ENCODE peak calls at places on chromosome 17, in eight cellular contexts. J, K, U, F, L, D, G and W are unnamed samples.
A peak's percentile ranks its signal among the peaks of the same experiment; 100 is the strongest.

GRCh38 chr17:76515291-76515949 is 14.2 kb upstream of the RHBDF2 start:
- DNase-seq in J (no peak), K (peak; percentile 93), U (no peak), F (peak; percentile 69), L (no peak), D (peak; percentile 94), G (no peak), W (peak; percentile 86)

GRCh38 chr17:73262676-73263642 is 1.3 kb upstream of the CPSF4L start:
- DNase-seq in J (no peak), K (peak; percentile 54), U (no peak), F (no peak), L (no peak), D (no peak), G (no peak), W (no peak)

GRCh38 chr17:63178530-63178929 is 212.5 kb downstream of the TANC2 start:
- DNase-seq in J (no peak), K (no peak), U (no peak), F (no peak), L (no peak), D (no peak), G (no peak), W (no peak)

GRCh38 chr17:15436399-15437369 is 30.7 kb downstream of the CDRT4 start:
- DNase-seq in J (no peak), K (peak; percentile 91), U (peak; percentile 9), F (no peak), L (peak; percentile 57), D (peak; percentile 78), G (no peak), W (no peak)

GRCh38 chr17:16419929-16420271 is 4.5 kb downstream of the TRPV2 start:
- DNase-seq in J (no peak), K (no peak), U (no peak), F (no peak), L (no peak), D (peak; percentile 55), G (peak; percentile 63), W (peak; percentile 36)

GRCh38 chr17:45123930-45124796 is 8.2 kb downstream of the PLCD3 start:
- DNase-seq in J (no peak), K (peak; percentile 84), U (no peak), F (no peak), L (peak; percentile 68), D (peak; percentile 53), G (peak; percentile 77), W (peak; percentile 27)

GRCh38 chr17:44501866-44502265 is 1.3 kb downstream of the GPATCH8 start:
- DNase-seq in J (peak; percentile 20), K (no peak), U (no peak), F (no peak), L (no peak), D (peak; percentile 16), G (no peak), W (no peak)

GRCh38 chr17:46935658-46936266 is 12.8 kb downstream of the GOSR2 start:
- DNase-seq in J (no peak), K (no peak), U (no peak), F (no peak), L (no peak), D (no peak), G (no peak), W (no peak)

GRCh38 chr17:30379303-30380105 is 777 bp downstream of the CPD start:
- DNase-seq in J (peak; percentile 49), K (peak; percentile 70), U (no peak), F (no peak), L (no peak), D (peak; percentile 38), G (no peak), W (peak; percentile 20)

GRCh38 chr17:75691371-75692290 is 24.5 kb downstream of the SAP30BP start:
- DNase-seq in J (peak; percentile 26), K (peak; percentile 69), U (no peak), F (no peak), L (no peak), D (peak; percentile 21), G (no peak), W (no peak)

GRCh38 chr17:9079461-9080103 is 58.3 kb downstream of the NTN1 start:
- DNase-seq in J (no peak), K (no peak), U (no peak), F (no peak), L (peak; percentile 32), D (peak; percentile 30), G (no peak), W (no peak)

GRCh38 chr17:36859003-36859300 is 78.3 kb upstream of the LHX1 start:
- DNase-seq in J (no peak), K (no peak), U (no peak), F (no peak), L (no peak), D (no peak), G (no peak), W (no peak)

GRCh38 chr17:28682655-28683054 is 20.6 kb downstream of the SUPT6H start:
- DNase-seq in J (no peak), K (no peak), U (no peak), F (no peak), L (no peak), D (no peak), G (no peak), W (no peak)

GRCh38 chr17:13822671-13823070 is 220.9 kb upstream of the HS3ST3A1 start:
- DNase-seq in J (no peak), K (no peak), U (no peak), F (no peak), L (no peak), D (no peak), G (no peak), W (no peak)

GRCh38 chr17:16935241-16935663 is 36.7 kb downstream of the TNFRSF13B start:
- DNase-seq in J (no peak), K (no peak), U (no peak), F (no peak), L (no peak), D (no peak), G (no peak), W (no peak)

GRCh38 chr17:27353469-27354050 is 59.6 kb downstream of the WSB1 start:
- DNase-seq in J (peak; percentile 92), K (peak; percentile 96), U (no peak), F (peak; percentile 74), L (peak; percentile 92), D (peak; percentile 89), G (peak; percentile 76), W (peak; percentile 83)

GRCh38 chr17:43927101-43927935 is 15.0 kb downstream of the PPY start:
- DNase-seq in J (peak; percentile 69), K (no peak), U (no peak), F (no peak), L (no peak), D (no peak), G (no peak), W (no peak)

GRCh38 chr17:40458001-40458791 is 14.9 kb downstream of the IGFBP4 start:
- DNase-seq in J (no peak), K (peak; percentile 82), U (no peak), F (no peak), L (no peak), D (no peak), G (no peak), W (no peak)

DNA sequence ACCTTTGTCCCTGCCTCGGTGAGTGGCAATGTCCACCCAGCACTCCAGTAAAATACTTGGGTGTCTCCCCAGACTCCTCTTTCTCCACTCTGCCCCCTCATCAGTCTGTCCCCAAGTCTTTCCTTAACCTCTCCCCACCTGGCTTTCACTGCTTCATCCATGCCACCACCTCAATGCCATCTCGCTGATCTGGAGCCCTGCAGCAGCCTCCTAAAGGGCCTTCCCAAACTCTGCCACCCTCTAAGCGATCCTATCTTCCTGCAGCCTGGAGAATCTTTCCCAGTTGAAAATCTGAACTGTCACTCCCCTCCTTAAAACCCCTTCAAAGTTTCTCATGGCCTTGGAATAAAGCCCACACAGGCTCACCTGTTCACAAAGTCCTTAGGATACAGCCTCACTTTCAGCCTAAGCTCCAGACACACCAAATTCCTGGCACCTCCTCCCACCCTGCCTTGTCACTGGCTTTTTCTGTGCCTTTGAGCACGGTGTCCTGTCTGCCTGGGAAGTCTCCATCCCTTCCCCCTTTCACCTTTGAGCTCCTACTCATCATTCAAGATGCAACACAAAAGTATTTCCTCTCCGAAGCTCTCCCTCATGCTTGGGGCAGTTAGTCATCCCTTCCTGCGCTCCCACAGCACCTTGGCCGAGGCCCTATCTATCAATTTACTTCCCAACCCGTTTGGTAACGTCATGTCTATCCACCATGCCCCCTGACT is 2.8 kb downstream of the WNK4 start:
- DNase-seq in J (no peak), K (no peak), U (no peak), F (no peak), L (no peak), D (no peak), G (peak; percentile 91), W (no peak)
- H3K27me3 ChIP-seq in J (peaks cover 46% of the 10 kb centered on the region), K (peaks cover 87% of the 10 kb centered on the region), U (peaks cover 9% of the 10 kb centered on the region), F (peaks cover 12% of the 10 kb centered on the region), L (peaks cover 51% of the 10 kb centered on the region), D (peaks cover 26% of the 10 kb centered on the region), G (no peaks in the 10 kb centered on the region), W (peaks cover 57% of the 10 kb centered on the region)

GRCh38 chr17:34726536-34727384 is 147.4 kb downstream of the TMEM132E start:
- DNase-seq in J (no peak), K (no peak), U (no peak), F (no peak), L (no peak), D (no peak), G (no peak), W (no peak)
- H3K27me3 ChIP-seq in J (peaks cover 5% of the 10 kb centered on the region), K (peaks cover 5% of the 10 kb centered on the region), U (no peaks in the 10 kb centered on the region), F (no peaks in the 10 kb centered on the region), L (no peaks in the 10 kb centered on the region), D (no peaks in the 10 kb centered on the region), G (peaks cover 4% of the 10 kb centered on the region), W (peaks cover 2% of the 10 kb centered on the region)

DNA sequence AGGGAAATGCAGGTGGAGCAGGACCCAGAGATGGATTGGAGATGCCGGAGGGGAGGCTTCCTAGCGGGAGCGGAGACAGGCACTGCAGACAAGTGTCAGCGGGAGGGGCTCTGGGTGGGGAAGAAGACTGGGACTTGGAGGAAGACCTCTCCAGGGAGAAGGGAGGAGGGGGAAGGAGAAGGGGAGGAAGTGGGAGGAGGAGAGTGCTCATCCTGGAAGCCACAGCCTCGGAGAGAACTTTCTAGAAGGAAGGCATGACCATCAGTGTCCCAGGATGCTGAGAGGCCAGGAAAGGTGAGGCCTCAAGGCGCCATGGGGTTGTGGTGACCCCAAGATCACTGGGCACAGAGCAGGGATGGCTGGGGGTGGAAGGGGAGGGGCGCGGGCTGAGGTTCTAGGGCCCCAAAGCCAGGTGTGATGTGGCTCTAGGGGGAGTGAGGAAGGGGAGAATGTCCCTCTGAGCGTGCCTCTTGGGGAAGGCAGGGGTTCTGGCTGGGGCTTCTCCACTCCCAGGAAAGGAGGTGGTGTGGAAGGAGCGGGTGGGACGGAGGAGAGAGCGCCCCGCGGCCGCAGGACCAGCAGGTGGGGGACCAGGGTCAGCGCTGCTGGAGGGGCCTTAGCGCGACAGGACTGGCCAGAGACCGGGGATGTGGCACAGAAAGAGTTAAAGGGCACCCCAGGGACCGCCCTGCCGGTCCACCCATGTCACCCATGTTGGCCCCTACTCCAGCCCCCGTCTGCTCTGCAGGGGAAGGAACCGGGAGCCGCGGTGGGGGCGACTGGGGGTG is 900 bp upstream of the GCGR start:
- DNase-seq in J (no peak), K (no peak), U (no peak), F (no peak), L (no peak), D (no peak), G (no peak), W (no peak)
- H3K27me3 ChIP-seq in J (peaks cover 89% of the 10 kb centered on the region), K (peaks cover 79% of the 10 kb centered on the region), U (peaks cover 26% of the 10 kb centered on the region), F (peaks cover 32% of the 10 kb centered on the region), L (peaks cover 44% of the 10 kb centered on the region), D (no peaks in the 10 kb centered on the region), G (peaks cover 34% of the 10 kb centered on the region), W (peaks cover 33% of the 10 kb centered on the region)

DNA sequence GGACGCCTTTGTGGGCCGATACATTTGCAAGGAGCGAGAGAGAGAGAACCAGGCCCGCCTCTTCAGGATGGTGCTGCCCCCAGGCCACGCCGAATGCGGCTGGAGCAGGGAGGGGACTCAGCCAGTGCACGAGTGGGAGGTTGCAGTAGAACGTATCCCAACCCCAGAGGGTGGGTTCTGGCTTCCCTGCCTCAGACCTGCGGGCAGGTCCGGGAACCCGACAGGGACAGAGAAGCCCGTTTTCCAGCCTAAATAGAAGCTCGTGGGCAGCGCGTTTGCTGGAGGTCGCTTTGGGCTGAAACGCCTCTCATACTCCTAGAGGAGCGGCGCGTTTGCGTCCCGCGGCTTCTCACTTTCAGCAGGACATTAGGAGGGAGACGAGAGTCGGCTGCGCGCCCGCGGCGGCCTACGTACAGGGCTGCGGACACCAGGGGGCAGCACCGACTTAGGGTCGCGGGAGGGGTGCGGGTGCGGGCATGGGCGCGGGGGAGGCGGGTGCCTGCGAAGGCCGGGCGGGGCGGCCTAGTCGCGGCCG is 11.0 kb downstream of the TBX2 start:
- DNase-seq in J (peak; percentile 89), K (peak; percentile 78), U (no peak), F (peak; percentile 13), L (peak; percentile 40), D (peak; percentile 68), G (no peak), W (peak; percentile 54)
- H3K27me3 ChIP-seq in J (peaks cover 100% of the 10 kb centered on the region), K (peaks cover 77% of the 10 kb centered on the region), U (peaks cover 56% of the 10 kb centered on the region), F (no peaks in the 10 kb centered on the region), L (peaks cover 65% of the 10 kb centered on the region), D (peaks cover 15% of the 10 kb centered on the region), G (no peaks in the 10 kb centered on the region), W (peaks cover 57% of the 10 kb centered on the region)